ENCODE peak calls at places on chromosomes 5 and 9, in six cellular contexts. R is brain microvascular endothelial cell, T is tibial artery, Q is pancreas, A is tibial nerve, Y is psoas muscle. V is an unnamed sample.

GRCh38 chr5:37112383-37112991 is 136.7 kb downstream of the CPLANE1 start:
- DNase-seq in R (no peak), T (no peak), Q (no peak), A (no peak), Y (no peak), V (no peak)

GRCh38 chr9:95073918-95074317 is 243.6 kb downstream of the FANCC start:
- DNase-seq in R (no peak), T (peak), Q (no peak), A (no peak), Y (no peak), V (no peak)

GRCh38 chr9:70142101-70142500 is 98.5 kb downstream of the MAMDC2 start:
- DNase-seq in R (no peak), T (no peak), Q (no peak), A (no peak), Y (no peak), V (no peak)

GRCh38 chr9:88812938-88813670 is 178.2 kb upstream of the S1PR3 start:
- DNase-seq in R (no peak), T (no peak), Q (no peak), A (no peak), Y (no peak), V (peak)

GRCh38 chr5:177471610-177472356 is 1.7 kb downstream of the DBN1 start:
- DNase-seq in R (peak), T (peak), Q (no peak), A (peak), Y (peak), V (peak)

GRCh38 chr5:66660401-66660800 is 64.2 kb downstream of the MAST4 start:
- DNase-seq in R (no peak), T (no peak), Q (no peak), A (no peak), Y (no peak), V (no peak)

GRCh38 chr5:35618791-35619190 is 1.1 kb downstream of the SPEF2 start:
- DNase-seq in R (no peak), T (no peak), Q (no peak), A (no peak), Y (no peak), V (no peak)

GRCh38 chr5:124697912-124698690 is 48.3 kb downstream of the ZNF608 start:
- DNase-seq in R (no peak), T (no peak), Q (no peak), A (no peak), Y (no peak), V (no peak)

GRCh38 chr9:93108301-93109041 is 12.5 kb downstream of the CARD19 start:
- DNase-seq in R (no peak), T (peak), Q (peak), A (no peak), Y (peak), V (peak)

GRCh38 chr5:114305402-114306207 is 56.3 kb upstream of the KCNN2 start:
- DNase-seq in R (peak), T (no peak), Q (no peak), A (no peak), Y (no peak), V (peak)

GRCh38 chr9:2764371-2764770 is 47.1 kb downstream of the KCNV2 start:
- DNase-seq in R (peak), T (no peak), Q (no peak), A (no peak), Y (no peak), V (no peak)

GRCh38 chr9:131667576-131667975 is 72.3 kb downstream of the RAPGEF1 start:
- DNase-seq in R (peak), T (no peak), Q (no peak), A (no peak), Y (no peak), V (no peak)

GRCh38 chr5:14882658-14883580 is 11.3 kb upstream of the ANKH start:
- DNase-seq in R (no peak), T (no peak), Q (no peak), A (no peak), Y (no peak), V (no peak)

GRCh38 chr5:78320461-78320860 is 26.0 kb upstream of the AP3B1 start:
- DNase-seq in R (no peak), T (no peak), Q (no peak), A (peak), Y (no peak), V (no peak)

GRCh38 chr9:978117-978830 is 1.8 kb downstream of the DMRT3 start:
- DNase-seq in R (no peak), T (no peak), Q (no peak), A (no peak), Y (no peak), V (no peak)

GRCh38 chr9:975740-976257 is 656 bp upstream of the DMRT3 start:
- DNase-seq in R (no peak), T (no peak), Q (no peak), A (no peak), Y (no peak), V (no peak)

GRCh38 chr9:976258-976804 is at the start of gene DMRT3:
- DNase-seq in R (no peak), T (no peak), Q (no peak), A (no peak), Y (no peak), V (peak)

GRCh38 chr9:977361-978116 is 1.1 kb downstream of the DMRT3 start:
- DNase-seq in R (no peak), T (no peak), Q (no peak), A (no peak), Y (no peak), V (no peak)

DNA sequence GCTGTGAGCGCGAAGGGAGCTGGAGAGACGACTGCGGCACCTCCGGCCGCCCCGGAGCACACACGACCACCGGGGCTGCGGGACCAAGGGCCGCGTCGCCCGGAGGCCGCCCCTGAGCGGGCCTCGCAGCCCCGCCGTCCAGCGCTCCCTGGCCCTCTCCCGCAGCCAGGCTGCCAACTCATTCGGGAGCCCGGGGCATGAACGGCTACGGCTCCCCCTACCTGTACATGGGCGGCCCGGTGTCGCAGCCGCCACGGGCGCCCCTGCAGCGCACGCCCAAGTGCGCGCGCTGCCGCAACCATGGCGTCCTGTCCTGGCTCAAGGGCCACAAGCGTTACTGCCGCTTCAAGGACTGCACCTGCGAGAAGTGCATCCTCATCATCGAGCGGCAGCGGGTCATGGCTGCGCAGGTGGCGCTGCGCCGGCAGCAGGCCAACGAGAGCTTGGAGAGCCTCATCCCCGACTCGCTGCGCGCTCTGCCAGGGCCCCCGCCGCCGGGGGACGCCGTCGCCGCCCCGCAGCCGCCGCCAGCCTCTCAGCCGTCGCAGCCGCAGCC is 428 bp downstream of the DMRT3 start:
- DNase-seq in R (no peak), T (no peak), Q (no peak), A (no peak), Y (no peak), V (peak)
- H3K4me3 ChIP-seq in R (no peak), T (peak), Q (no peak), A (no peak), Y (peak), V (peak)

DNA sequence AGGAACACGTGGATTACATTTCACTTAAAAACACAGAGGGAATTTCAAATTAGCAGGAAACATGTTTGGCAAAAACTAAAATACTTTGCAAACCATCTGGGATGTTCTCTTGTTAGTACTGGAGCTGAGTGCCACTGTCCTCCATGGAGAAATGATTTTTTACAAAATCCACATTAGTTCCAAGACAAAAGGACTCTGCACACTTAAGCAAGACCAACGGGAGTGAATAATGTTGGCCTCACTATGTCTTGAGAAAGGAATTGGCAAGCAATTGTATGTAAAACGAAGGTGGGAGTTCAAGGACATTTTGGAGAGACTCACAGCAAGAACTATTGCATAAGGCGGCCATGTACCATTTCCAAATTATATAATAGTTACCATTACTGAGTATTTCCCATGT is 547.5 kb downstream of the EBF1 start:
- DNase-seq in R (no peak), T (no peak), Q (no peak), A (peak), Y (no peak), V (no peak)
- H3K27ac ChIP-seq in R (no peak), T (no peak), Q (no peak), A (peak), Y (no peak), V (no peak)

GRCh38 chr9:98785333-98785933 is 10.9 kb downstream of the ANKS6 start:
- DNase-seq in R (no peak), T (no peak), Q (no peak), A (no peak), Y (no peak), V (peak)
- H3K4me3 ChIP-seq in R (no peak), T (no peak), Q (no peak), A (no peak), Y (no peak), V (no peak)

GRCh38 chr5:27594141-27594540 is 555.8 kb upstream of the CDH9 start:
- DNase-seq in R (no peak), T (no peak), Q (no peak), A (no peak), Y (no peak), V (no peak)

GRCh38 chr5:27598576-27598975 is 560.2 kb upstream of the CDH9 start:
- DNase-seq in R (peak), T (no peak), Q (no peak), A (no peak), Y (no peak), V (no peak)
- H3K27ac ChIP-seq in R (no peak), T (no peak), Q (no peak), A (no peak), Y (no peak), V (no peak)

GRCh38 chr5:72541501-72542235 is 34.5 kb upstream of the ZNF366 start:
- DNase-seq in R (no peak), T (no peak), Q (no peak), A (no peak), Y (peak), V (peak)
- H3K4me3 ChIP-seq in R (no peak), T (no peak), Q (no peak), A (no peak), Y (no peak), V (no peak)

GRCh38 chr5:96932026-96932425 is 3.9 kb upstream of the LNPEP start:
- DNase-seq in R (no peak), T (no peak), Q (no peak), A (no peak), Y (no peak), V (no peak)
- H3K27ac ChIP-seq in R (no peak), T (no peak), Q (no peak), A (no peak), Y (peak), V (no peak)

GRCh38 chr5:6634327-6634713 is 1.1 kb downstream of the SRD5A1 start:
- DNase-seq in R (no peak), T (no peak), Q (no peak), A (no peak), Y (no peak), V (peak)
- H3K4me3 ChIP-seq in R (peak), T (peak), Q (peak), A (peak), Y (peak), V (peak)

GRCh38 chr9:91803143-91803940 is 146.7 kb downstream of the ROR2 start:
- DNase-seq in R (peak), T (no peak), Q (no peak), A (no peak), Y (no peak), V (peak)

GRCh38 chr9:91803970-91804752 is 145.9 kb downstream of the ROR2 start:
- DNase-seq in R (no peak), T (no peak), Q (no peak), A (no peak), Y (no peak), V (peak)

GRCh38 chr9:91799113-91799735 is 150.8 kb downstream of the ROR2 start:
- DNase-seq in R (no peak), T (no peak), Q (no peak), A (no peak), Y (no peak), V (peak)

GRCh38 chr9:91802391-91802790 is 147.6 kb downstream of the ROR2 start:
- DNase-seq in R (no peak), T (no peak), Q (no peak), A (no peak), Y (peak), V (peak)

DNA sequence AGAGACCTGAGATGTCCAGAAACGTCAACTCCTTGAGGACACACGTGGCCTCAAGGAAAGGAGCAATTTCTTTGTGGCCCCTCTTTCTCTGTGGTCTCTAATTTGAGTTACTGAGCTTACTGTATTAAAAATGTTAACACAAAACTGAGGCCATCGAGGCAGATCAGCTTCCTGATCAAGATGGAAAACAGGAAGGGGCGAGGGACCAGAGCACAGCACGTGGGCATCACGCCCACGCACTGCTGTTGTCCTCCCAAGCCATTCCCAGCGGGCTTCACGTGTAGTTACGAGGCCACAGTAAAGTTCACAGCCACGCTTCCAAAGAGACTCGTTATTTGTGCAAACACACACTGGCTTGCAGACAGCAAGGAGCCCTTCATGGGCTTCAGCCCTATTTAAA is 149.6 kb downstream of the ROR2 start:
- DNase-seq in R (no peak), T (no peak), Q (no peak), A (no peak), Y (no peak), V (peak)
- H3K27ac ChIP-seq in R (no peak), T (no peak), Q (no peak), A (no peak), Y (no peak), V (no peak)

GRCh38 chr5:172643392-172643871 is 2.4 kb downstream of the NEURL1B start:
- DNase-seq in R (no peak), T (no peak), Q (no peak), A (no peak), Y (peak), V (no peak)
- H3K4me3 ChIP-seq in R (no peak), T (peak), Q (no peak), A (peak), Y (peak), V (no peak)